ENCODE peak calls at places on chromosome 6, in seven cellular contexts. X is IMR-90, I is heart left ventricle, Z is endothelial cell of umbilical vein, P is HCT116, A is transverse colon, M is breast epithelium. T is an unnamed sample.
A peak's percentile ranks its signal among the peaks of the same experiment; 100 is the strongest.

GRCh38 chr6:37520926-37521325 is 21.2 kb upstream of the CCDC167 start:
- DNase-seq in X (no peak), I (no peak), Z (no peak), P (no peak), A (no peak), M (no peak), T (no peak)

GRCh38 chr6:131368077-131368911 is 204.7 kb upstream of the ARG1 start:
- DNase-seq in X (no peak), I (peak; percentile 69), Z (no peak), P (no peak), A (peak; percentile 76), M (peak; percentile 61), T (no peak)

GRCh38 chr6:87257046-87257445 is 65.3 kb upstream of the SMIM8 start:
- DNase-seq in X (no peak), I (no peak), Z (no peak), P (no peak), A (no peak), M (no peak), T (no peak)

GRCh38 chr6:110181131-110182027 is 1.2 kb downstream of the CDC40 start:
- DNase-seq in X (peak; percentile 18), I (no peak), Z (peak; percentile 55), P (no peak), A (no peak), M (no peak), T (peak; percentile 38)

GRCh38 chr6:13247627-13248026 is 80.7 kb downstream of the TBC1D7 start:
- DNase-seq in X (no peak), I (no peak), Z (no peak), P (no peak), A (no peak), M (no peak), T (no peak)

GRCh38 chr6:148231572-148231971 is 111.1 kb upstream of the SASH1 start:
- DNase-seq in X (peak; percentile 82), I (no peak), Z (no peak), P (no peak), A (no peak), M (no peak), T (no peak)

GRCh38 chr6:14524319-14524718 is 406.7 kb downstream of the CD83 start:
- DNase-seq in X (peak; percentile 92), I (peak; percentile 42), Z (no peak), P (no peak), A (no peak), M (no peak), T (no peak)

GRCh38 chr6:80143312-80143960 is 37.0 kb downstream of the BCKDHB start:
- DNase-seq in X (peak; percentile 85), I (peak; percentile 69), Z (peak; percentile 76), P (peak; percentile 67), A (peak; percentile 45), M (peak; percentile 52), T (peak; percentile 45)

GRCh38 chr6:148307400-148307799 is 35.2 kb upstream of the SASH1 start:
- DNase-seq in X (peak; percentile 39), I (no peak), Z (no peak), P (no peak), A (no peak), M (no peak), T (no peak)

GRCh38 chr6:69022991-69023390 is 387.9 kb downstream of the ADGRB3 start:
- DNase-seq in X (peak; percentile 53), I (no peak), Z (peak; percentile 8), P (no peak), A (no peak), M (no peak), T (no peak)

GRCh38 chr6:77034161-77034560 is 429.1 kb downstream of the HTR1B start:
- DNase-seq in X (peak; percentile 96), I (no peak), Z (peak; percentile 49), P (no peak), A (no peak), M (no peak), T (no peak)

GRCh38 chr6:14559754-14560527 is 442.4 kb downstream of the CD83 start:
- DNase-seq in X (peak; percentile 27), I (no peak), Z (no peak), P (no peak), A (no peak), M (no peak), T (no peak)

GRCh38 chr6:7617954-7618764 is 28.2 kb downstream of the SNRNP48 start:
- DNase-seq in X (peak; percentile 32), I (peak; percentile 38), Z (no peak), P (no peak), A (peak; percentile 29), M (peak; percentile 59), T (no peak)

GRCh38 chr6:35391240-35391968 is 49.0 kb downstream of the PPARD start:
- DNase-seq in X (peak; percentile 97), I (no peak), Z (peak; percentile 88), P (peak; percentile 70), A (no peak), M (no peak), T (no peak)

GRCh38 chr6:37589198-37589597 is 89.5 kb upstream of the CCDC167 start:
- DNase-seq in X (no peak), I (no peak), Z (no peak), P (no peak), A (no peak), M (no peak), T (no peak)

GRCh38 chr6:123805921-123806320 is 2.3 kb downstream of the NKAIN2 start:
- DNase-seq in X (no peak), I (no peak), Z (no peak), P (no peak), A (no peak), M (no peak), T (no peak)

GRCh38 chr6:85360794-85361642 is 88.9 kb upstream of the NT5E start:
- DNase-seq in X (peak; percentile 98), I (no peak), Z (peak; percentile 70), P (peak; percentile 94), A (peak; percentile 11), M (no peak), T (no peak)

GRCh38 chr6:157714153-157714490 is 108.9 kb upstream of the SNX9 start:
- DNase-seq in X (peak; percentile 52), I (no peak), Z (no peak), P (no peak), A (no peak), M (no peak), T (no peak)

GRCh38 chr6:11025911-11026635 is 18.0 kb downstream of the ELOVL2 start:
- DNase-seq in X (no peak), I (no peak), Z (no peak), P (no peak), A (no peak), M (no peak), T (no peak)

DNA sequence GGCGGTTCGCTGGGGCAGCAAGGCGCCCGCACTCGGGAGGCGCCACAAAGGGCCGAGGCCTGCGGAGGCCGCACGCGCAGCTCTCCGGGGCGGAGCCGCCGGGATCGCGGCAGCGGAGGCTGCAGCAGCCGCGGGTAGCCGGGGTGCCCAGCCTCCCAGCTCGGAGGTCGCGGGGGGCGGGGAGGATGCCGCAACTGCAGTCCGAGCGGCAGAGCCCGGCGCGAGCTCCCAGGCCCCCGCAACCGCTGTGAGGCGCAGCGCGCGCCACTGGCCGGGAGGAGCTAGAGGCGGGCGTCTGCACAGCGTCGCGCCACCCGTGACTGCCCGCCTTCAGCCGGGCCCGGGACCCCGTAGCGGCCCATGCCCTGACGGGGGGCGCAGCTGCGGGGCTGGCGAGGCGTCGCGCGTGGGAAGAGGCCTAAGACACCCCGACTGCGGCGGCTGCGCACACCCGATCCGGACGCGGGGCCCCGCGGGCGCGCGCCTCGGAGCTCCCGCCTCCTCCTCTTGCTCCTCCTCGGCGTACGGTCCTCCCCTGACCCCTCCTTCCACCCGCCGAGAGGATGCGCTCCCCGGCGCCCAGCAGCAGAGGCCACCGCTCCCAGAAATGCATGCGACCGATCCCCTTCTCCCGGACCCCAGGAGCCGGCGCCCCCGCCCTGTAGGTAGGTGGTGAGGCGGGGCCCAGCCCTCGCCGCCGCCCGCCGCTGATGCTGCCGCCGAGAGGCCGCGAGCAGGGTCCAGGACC is at the start of gene NCOA7:
- DNase-seq in X (peak; percentile 67), I (peak; percentile 89), Z (peak; percentile 84), P (no peak), A (peak; percentile 82), M (peak; percentile 69), T (peak; percentile 89)
- TF ChIP-seq POLR2A in X (peak; percentile 28), I (peak; percentile 25), Z (peak; percentile 83), P (peak; percentile 52), A (peak; percentile 86), M (peak; percentile 82), T (peak; percentile 74)

GRCh38 chr6:46218457-46218856 is 47.7 kb upstream of the ENPP5 start:
- DNase-seq in X (no peak), I (no peak), Z (no peak), P (no peak), A (no peak), M (no peak), T (no peak)

GRCh38 chr6:46219661-46220060 is 48.9 kb upstream of the ENPP5 start:
- DNase-seq in X (no peak), I (no peak), Z (no peak), P (no peak), A (no peak), M (no peak), T (no peak)

GRCh38 chr6:46222286-46222685 is 51.5 kb upstream of the ENPP5 start:
- DNase-seq in X (no peak), I (no peak), Z (no peak), P (no peak), A (no peak), M (no peak), T (no peak)

GRCh38 chr6:46221221-46221793 is 50.5 kb upstream of the ENPP5 start:
- DNase-seq in X (peak; percentile 16), I (no peak), Z (peak; percentile 43), P (peak; percentile 18), A (no peak), M (no peak), T (peak; percentile 13)

GRCh38 chr6:46220351-46221220 is 49.8 kb upstream of the ENPP5 start:
- DNase-seq in X (no peak), I (no peak), Z (no peak), P (no peak), A (no peak), M (no peak), T (no peak)
- TF ChIP-seq POLR2A in X (no peak), I (no peak), Z (no peak), P (no peak), A (no peak), M (no peak), T (no peak)

DNA sequence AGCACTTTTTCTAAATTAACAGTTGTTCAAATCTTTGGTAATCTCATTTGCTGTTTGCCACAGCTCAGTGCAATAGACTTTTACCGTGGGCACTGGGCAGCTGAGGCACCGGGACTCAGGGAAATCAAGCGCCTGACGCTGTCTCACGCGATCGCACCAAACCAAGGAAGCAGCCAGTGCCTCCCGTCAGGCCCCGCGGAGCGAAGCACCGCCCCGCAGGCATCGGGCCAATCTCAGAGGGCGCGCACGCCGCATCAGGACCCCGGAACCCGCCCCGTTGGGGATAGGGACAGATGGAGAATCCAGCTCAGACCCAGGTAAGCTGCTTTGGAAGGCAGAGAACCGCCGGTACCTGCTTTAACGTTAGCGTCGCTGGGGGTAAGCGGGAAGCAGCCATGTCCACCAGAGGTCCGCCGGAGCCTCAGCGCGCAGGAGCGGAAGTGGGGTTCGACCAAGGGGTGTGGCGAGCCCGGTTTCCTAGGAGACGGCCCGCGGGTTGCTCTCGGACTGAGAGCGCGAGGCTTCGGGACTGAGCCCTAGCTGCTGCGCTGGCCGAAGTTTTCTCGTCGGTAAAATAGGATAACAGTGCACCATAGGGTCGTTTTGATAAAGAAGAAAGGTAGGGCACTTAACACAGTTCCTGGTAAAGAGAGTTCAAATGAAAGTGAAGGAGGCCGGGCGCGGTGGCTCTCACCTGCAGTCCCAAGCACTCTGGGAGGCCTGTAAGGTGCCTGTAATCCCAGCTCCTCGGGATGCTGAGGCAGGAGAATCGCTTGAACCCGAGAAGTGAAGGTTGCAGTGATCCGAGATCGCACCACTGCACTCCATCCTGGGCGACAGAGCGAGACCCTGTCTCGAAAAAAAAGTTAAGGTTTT is at the start of gene LYRM2:
- DNase-seq in X (peak; percentile 90), I (peak; percentile 97), Z (peak; percentile 96), P (peak; percentile 78), A (peak; percentile 95), M (peak; percentile 95), T (peak; percentile 93)
- TF ChIP-seq POLR2A in X (peak; percentile 89), I (peak; percentile 38), Z (peak; percentile 85), P (no peak), A (peak; percentile 96), M (peak; percentile 95), T (peak; percentile 97)

GRCh38 chr6:82247634-82248232 is at the start of gene IBTK:
- DNase-seq in X (peak; percentile 88), I (peak; percentile 95), Z (peak; percentile 93), P (peak; percentile 86), A (peak; percentile 96), M (peak; percentile 96), T (peak; percentile 94)
- TF ChIP-seq POLR2A in X (peak; percentile 88), I (peak; percentile 46), Z (peak; percentile 87), P (no peak), A (peak; percentile 88), M (peak; percentile 50), T (peak; percentile 68)

T was measured in erythroblast.